ENCODE peak calls at places on chromosomes 11 and 22, in nine cellular contexts. One of them, this sample, is unnamed.
A peak's percentile ranks its signal among the peaks of the same experiment; 100 is the strongest.

GRCh38 chr11:8838248-8838647 is 72.7 kb upstream of the AKIP1 start:
- DNase-seq in T-helper 22 cell: no peak
- DNase-seq in SJSA1: no peak
- DNase-seq in AG09319: peak; percentile 90
- DNase-seq in ACHN: no peak
- DNase-seq in Ammon's horn: no peak
- DNase-seq in germinal center: no peak
- DNase-seq in mammary epithelial cell: peak; percentile 54
- DNase-seq in stimulated activated CD4-positive, alpha-beta T cell treated with anti-CD3 and anti-CD28 coated beads, TNF-alpha, amount 100 ng/mL, for 48 hours: no peak
- DNase-seq in this sample: no peak

GRCh38 chr11:2777871-2778629 is 78.3 kb upstream of the KCNQ1OT1 start:
- DNase-seq in T-helper 22 cell: no peak
- DNase-seq in SJSA1: peak; percentile 47
- DNase-seq in AG09319: no peak
- DNase-seq in ACHN: no peak
- DNase-seq in Ammon's horn: no peak
- DNase-seq in germinal center: no peak
- DNase-seq in mammary epithelial cell: no peak
- DNase-seq in stimulated activated CD4-positive, alpha-beta T cell treated with anti-CD3 and anti-CD28 coated beads, TNF-alpha, amount 100 ng/mL, for 48 hours: no peak
- DNase-seq in this sample: no peak

GRCh38 chr11:87176044-87176443 is 138.3 kb downstream of the TMEM135 start:
- DNase-seq in T-helper 22 cell: no peak
- DNase-seq in SJSA1: no peak
- DNase-seq in AG09319: no peak
- DNase-seq in ACHN: no peak
- DNase-seq in Ammon's horn: no peak
- DNase-seq in germinal center: no peak
- DNase-seq in mammary epithelial cell: peak; percentile 65
- DNase-seq in stimulated activated CD4-positive, alpha-beta T cell treated with anti-CD3 and anti-CD28 coated beads, TNF-alpha, amount 100 ng/mL, for 48 hours: no peak
- DNase-seq in this sample: no peak

GRCh38 chr11:60899021-60899936 is 7.1 kb downstream of the PRPF19 start:
- DNase-seq in T-helper 22 cell: no peak
- DNase-seq in SJSA1: no peak
- DNase-seq in AG09319: peak; percentile 27
- DNase-seq in ACHN: peak; percentile 67
- DNase-seq in Ammon's horn: peak; percentile 77
- DNase-seq in germinal center: peak; percentile 60
- DNase-seq in mammary epithelial cell: peak; percentile 51
- DNase-seq in stimulated activated CD4-positive, alpha-beta T cell treated with anti-CD3 and anti-CD28 coated beads, TNF-alpha, amount 100 ng/mL, for 48 hours: no peak
- DNase-seq in this sample: peak; percentile 46

GRCh38 chr11:7513210-7514098 is at the start of gene PPFIBP2:
- DNase-seq in T-helper 22 cell: peak; percentile 69
- DNase-seq in SJSA1: peak; percentile 57
- DNase-seq in AG09319: peak; percentile 44
- DNase-seq in ACHN: peak; percentile 63
- DNase-seq in Ammon's horn: peak; percentile 88
- DNase-seq in germinal center: peak; percentile 96
- DNase-seq in mammary epithelial cell: peak; percentile 64
- DNase-seq in stimulated activated CD4-positive, alpha-beta T cell treated with anti-CD3 and anti-CD28 coated beads, TNF-alpha, amount 100 ng/mL, for 48 hours: peak; percentile 74
- DNase-seq in this sample: peak; percentile 88

GRCh38 chr11:70080763-70081162 is 2.6 kb downstream of the ANO1 start:
- DNase-seq in T-helper 22 cell: no peak
- DNase-seq in SJSA1: peak; percentile 73
- DNase-seq in AG09319: no peak
- DNase-seq in ACHN: no peak
- DNase-seq in Ammon's horn: no peak
- DNase-seq in germinal center: no peak
- DNase-seq in mammary epithelial cell: peak; percentile 99
- DNase-seq in stimulated activated CD4-positive, alpha-beta T cell treated with anti-CD3 and anti-CD28 coated beads, TNF-alpha, amount 100 ng/mL, for 48 hours: no peak
- DNase-seq in this sample: no peak

GRCh38 chr11:69368119-69368880 is 74.3 kb downstream of the MYEOV start:
- DNase-seq in T-helper 22 cell: no peak
- DNase-seq in SJSA1: peak; percentile 72
- DNase-seq in AG09319: no peak
- DNase-seq in ACHN: no peak
- DNase-seq in Ammon's horn: no peak
- DNase-seq in germinal center: no peak
- DNase-seq in mammary epithelial cell: peak; percentile 50
- DNase-seq in stimulated activated CD4-positive, alpha-beta T cell treated with anti-CD3 and anti-CD28 coated beads, TNF-alpha, amount 100 ng/mL, for 48 hours: no peak
- DNase-seq in this sample: no peak

GRCh38 chr22:31488988-31489617 is 539 bp downstream of the EIF4ENIF1 start:
- DNase-seq in T-helper 22 cell: peak; percentile 8
- DNase-seq in SJSA1: no peak
- DNase-seq in AG09319: no peak
- DNase-seq in ACHN: peak; percentile 29
- DNase-seq in Ammon's horn: peak; percentile 16
- DNase-seq in germinal center: peak; percentile 51
- DNase-seq in mammary epithelial cell: peak; percentile 20
- DNase-seq in stimulated activated CD4-positive, alpha-beta T cell treated with anti-CD3 and anti-CD28 coated beads, TNF-alpha, amount 100 ng/mL, for 48 hours: peak; percentile 27
- DNase-seq in this sample: peak; percentile 34

GRCh38 chr11:120034176-120034575 is 103.7 kb downstream of the TRIM29 start:
- DNase-seq in T-helper 22 cell: no peak
- DNase-seq in SJSA1: no peak
- DNase-seq in AG09319: no peak
- DNase-seq in ACHN: no peak
- DNase-seq in Ammon's horn: no peak
- DNase-seq in germinal center: no peak
- DNase-seq in mammary epithelial cell: no peak
- DNase-seq in stimulated activated CD4-positive, alpha-beta T cell treated with anti-CD3 and anti-CD28 coated beads, TNF-alpha, amount 100 ng/mL, for 48 hours: no peak
- DNase-seq in this sample: no peak

GRCh38 chr22:33271390-33272161 is 213.4 kb upstream of the SYN3 start:
- DNase-seq in T-helper 22 cell: no peak
- DNase-seq in SJSA1: no peak
- DNase-seq in AG09319: no peak
- DNase-seq in ACHN: no peak
- DNase-seq in Ammon's horn: peak; percentile 67
- DNase-seq in germinal center: peak; percentile 68
- DNase-seq in mammary epithelial cell: no peak
- DNase-seq in stimulated activated CD4-positive, alpha-beta T cell treated with anti-CD3 and anti-CD28 coated beads, TNF-alpha, amount 100 ng/mL, for 48 hours: no peak
- DNase-seq in this sample: peak; percentile 83

GRCh38 chr11:68038718-68039525 is at the start of gene TCIRG1:
- DNase-seq in T-helper 22 cell: peak; percentile 35
- DNase-seq in SJSA1: peak; percentile 92
- DNase-seq in AG09319: peak; percentile 56
- DNase-seq in ACHN: peak; percentile 86
- DNase-seq in Ammon's horn: peak; percentile 71
- DNase-seq in germinal center: peak; percentile 85
- DNase-seq in mammary epithelial cell: peak; percentile 59
- DNase-seq in stimulated activated CD4-positive, alpha-beta T cell treated with anti-CD3 and anti-CD28 coated beads, TNF-alpha, amount 100 ng/mL, for 48 hours: peak; percentile 59
- DNase-seq in this sample: peak; percentile 33

GRCh38 chr22:30150212-30150611 is 69.9 kb downstream of the HORMAD2 start:
- DNase-seq in T-helper 22 cell: no peak
- DNase-seq in SJSA1: no peak
- DNase-seq in AG09319: no peak
- DNase-seq in ACHN: no peak
- DNase-seq in Ammon's horn: no peak
- DNase-seq in germinal center: no peak
- DNase-seq in mammary epithelial cell: no peak
- DNase-seq in stimulated activated CD4-positive, alpha-beta T cell treated with anti-CD3 and anti-CD28 coated beads, TNF-alpha, amount 100 ng/mL, for 48 hours: no peak
- DNase-seq in this sample: no peak

GRCh38 chr22:38471237-38471636 is 3.3 kb downstream of the KDELR3 start:
- DNase-seq in T-helper 22 cell: no peak
- DNase-seq in SJSA1: no peak
- DNase-seq in AG09319: no peak
- DNase-seq in ACHN: no peak
- DNase-seq in Ammon's horn: no peak
- DNase-seq in germinal center: no peak
- DNase-seq in mammary epithelial cell: no peak
- DNase-seq in stimulated activated CD4-positive, alpha-beta T cell treated with anti-CD3 and anti-CD28 coated beads, TNF-alpha, amount 100 ng/mL, for 48 hours: no peak
- DNase-seq in this sample: no peak

GRCh38 chr11:17328856-17329490 is 22.6 kb upstream of the NCR3LG1 start:
- DNase-seq in T-helper 22 cell: no peak
- DNase-seq in SJSA1: no peak
- DNase-seq in AG09319: no peak
- DNase-seq in ACHN: no peak
- DNase-seq in Ammon's horn: no peak
- DNase-seq in germinal center: no peak
- DNase-seq in mammary epithelial cell: no peak
- DNase-seq in stimulated activated CD4-positive, alpha-beta T cell treated with anti-CD3 and anti-CD28 coated beads, TNF-alpha, amount 100 ng/mL, for 48 hours: no peak
- DNase-seq in this sample: no peak

GRCh38 chr11:121904148-121904547 is 211.9 kb downstream of the BLID start:
- DNase-seq in T-helper 22 cell: no peak
- DNase-seq in SJSA1: no peak
- DNase-seq in AG09319: no peak
- DNase-seq in ACHN: no peak
- DNase-seq in Ammon's horn: peak; percentile 36
- DNase-seq in germinal center: peak; percentile 31
- DNase-seq in mammary epithelial cell: no peak
- DNase-seq in stimulated activated CD4-positive, alpha-beta T cell treated with anti-CD3 and anti-CD28 coated beads, TNF-alpha, amount 100 ng/mL, for 48 hours: no peak
- DNase-seq in this sample: peak; percentile 5

GRCh38 chr22:39348909-39349505 is 784 bp upstream of the SYNGR1 start:
- DNase-seq in T-helper 22 cell: no peak
- DNase-seq in SJSA1: no peak
- DNase-seq in AG09319: no peak
- DNase-seq in ACHN: no peak
- DNase-seq in Ammon's horn: peak; percentile 78
- DNase-seq in germinal center: peak; percentile 63
- DNase-seq in mammary epithelial cell: no peak
- DNase-seq in stimulated activated CD4-positive, alpha-beta T cell treated with anti-CD3 and anti-CD28 coated beads, TNF-alpha, amount 100 ng/mL, for 48 hours: no peak
- DNase-seq in this sample: no peak

GRCh38 chr11:66218846-66219620 is 49.4 kb upstream of the RAB1B start:
- DNase-seq in T-helper 22 cell: no peak
- DNase-seq in SJSA1: no peak
- DNase-seq in AG09319: no peak
- DNase-seq in ACHN: no peak
- DNase-seq in Ammon's horn: no peak
- DNase-seq in germinal center: no peak
- DNase-seq in mammary epithelial cell: no peak
- DNase-seq in stimulated activated CD4-positive, alpha-beta T cell treated with anti-CD3 and anti-CD28 coated beads, TNF-alpha, amount 100 ng/mL, for 48 hours: no peak
- DNase-seq in this sample: no peak